ENCODE peak calls at places on chromosomes 6 and 20, in nine cellular contexts. One of them, this sample, is unnamed.

GRCh38 chr6:31580807-31581437 is 1.3 kb downstream of the LTB start:
- DNase-seq in ovary: peak
- DNase-seq in HCEC 1CT: peak
- DNase-seq in stimulated activated naive CD4-positive, alpha-beta T cell treated with Interleukin-2 at 50 U/mL for 16 hours: peak
- DNase-seq in NCI-H1436: peak
- DNase-seq in EH: peak
- DNase-seq in fibroblast of mammary gland: peak
- DNase-seq in H54: peak
- DNase-seq in activated CD8-positive, alpha-beta T cell treated with anti-CD3 and anti-CD28 coated beads for 36 hours: peak
- DNase-seq in this sample: peak

GRCh38 chr20:10432079-10432478 is 1.9 kb downstream of the MKKS start:
- DNase-seq in ovary: no peak
- DNase-seq in HCEC 1CT: peak
- DNase-seq in stimulated activated naive CD4-positive, alpha-beta T cell treated with Interleukin-2 at 50 U/mL for 16 hours: no peak
- DNase-seq in NCI-H1436: no peak
- DNase-seq in EH: peak
- DNase-seq in fibroblast of mammary gland: peak
- DNase-seq in H54: no peak
- DNase-seq in activated CD8-positive, alpha-beta T cell treated with anti-CD3 and anti-CD28 coated beads for 36 hours: no peak
- DNase-seq in this sample: no peak

GRCh38 chr6:26520088-26520839 is 17.9 kb upstream of the HMGN4 start:
- DNase-seq in ovary: peak
- DNase-seq in HCEC 1CT: no peak
- DNase-seq in stimulated activated naive CD4-positive, alpha-beta T cell treated with Interleukin-2 at 50 U/mL for 16 hours: no peak
- DNase-seq in NCI-H1436: no peak
- DNase-seq in EH: no peak
- DNase-seq in fibroblast of mammary gland: no peak
- DNase-seq in H54: no peak
- DNase-seq in activated CD8-positive, alpha-beta T cell treated with anti-CD3 and anti-CD28 coated beads for 36 hours: no peak
- DNase-seq in this sample: peak

GRCh38 chr20:32485126-32485769 is 99.9 kb downstream of the NOL4L start:
- DNase-seq in ovary: peak
- DNase-seq in HCEC 1CT: peak
- DNase-seq in stimulated activated naive CD4-positive, alpha-beta T cell treated with Interleukin-2 at 50 U/mL for 16 hours: peak
- DNase-seq in NCI-H1436: peak
- DNase-seq in EH: peak
- DNase-seq in fibroblast of mammary gland: peak
- DNase-seq in H54: peak
- DNase-seq in activated CD8-positive, alpha-beta T cell treated with anti-CD3 and anti-CD28 coated beads for 36 hours: peak
- DNase-seq in this sample: peak

GRCh38 chr6:166656269-166657206 is 29.5 kb upstream of the RPS6KA2 start:
- DNase-seq in ovary: peak
- DNase-seq in HCEC 1CT: no peak
- DNase-seq in stimulated activated naive CD4-positive, alpha-beta T cell treated with Interleukin-2 at 50 U/mL for 16 hours: no peak
- DNase-seq in NCI-H1436: no peak
- DNase-seq in EH: peak
- DNase-seq in fibroblast of mammary gland: peak
- DNase-seq in H54: no peak
- DNase-seq in activated CD8-positive, alpha-beta T cell treated with anti-CD3 and anti-CD28 coated beads for 36 hours: peak
- DNase-seq in this sample: no peak

GRCh38 chr6:168338777-168339176 is 19.2 kb upstream of the DACT2 start:
- DNase-seq in ovary: no peak
- DNase-seq in HCEC 1CT: no peak
- DNase-seq in stimulated activated naive CD4-positive, alpha-beta T cell treated with Interleukin-2 at 50 U/mL for 16 hours: no peak
- DNase-seq in NCI-H1436: no peak
- DNase-seq in EH: no peak
- DNase-seq in fibroblast of mammary gland: no peak
- DNase-seq in H54: no peak
- DNase-seq in activated CD8-positive, alpha-beta T cell treated with anti-CD3 and anti-CD28 coated beads for 36 hours: no peak
- DNase-seq in this sample: no peak

GRCh38 chr6:15510121-15510520 is 152.7 kb downstream of the DTNBP1 start:
- DNase-seq in ovary: no peak
- DNase-seq in HCEC 1CT: no peak
- DNase-seq in stimulated activated naive CD4-positive, alpha-beta T cell treated with Interleukin-2 at 50 U/mL for 16 hours: no peak
- DNase-seq in NCI-H1436: no peak
- DNase-seq in EH: no peak
- DNase-seq in fibroblast of mammary gland: no peak
- DNase-seq in H54: no peak
- DNase-seq in activated CD8-positive, alpha-beta T cell treated with anti-CD3 and anti-CD28 coated beads for 36 hours: no peak
- DNase-seq in this sample: no peak

GRCh38 chr6:138844203-138844602 is 48.3 kb downstream of the ECT2L start:
- DNase-seq in ovary: peak
- DNase-seq in HCEC 1CT: no peak
- DNase-seq in stimulated activated naive CD4-positive, alpha-beta T cell treated with Interleukin-2 at 50 U/mL for 16 hours: no peak
- DNase-seq in NCI-H1436: no peak
- DNase-seq in EH: peak
- DNase-seq in fibroblast of mammary gland: peak
- DNase-seq in H54: no peak
- DNase-seq in activated CD8-positive, alpha-beta T cell treated with anti-CD3 and anti-CD28 coated beads for 36 hours: no peak
- DNase-seq in this sample: peak

GRCh38 chr20:44714701-44715494 is at the start of gene CCN5:
- DNase-seq in ovary: peak
- DNase-seq in HCEC 1CT: peak
- DNase-seq in stimulated activated naive CD4-positive, alpha-beta T cell treated with Interleukin-2 at 50 U/mL for 16 hours: no peak
- DNase-seq in NCI-H1436: no peak
- DNase-seq in EH: peak
- DNase-seq in fibroblast of mammary gland: peak
- DNase-seq in H54: peak
- DNase-seq in activated CD8-positive, alpha-beta T cell treated with anti-CD3 and anti-CD28 coated beads for 36 hours: no peak
- DNase-seq in this sample: peak

GRCh38 chr6:142014515-142014914 is 118.2 kb upstream of the GJE1 start:
- DNase-seq in ovary: no peak
- DNase-seq in HCEC 1CT: peak
- DNase-seq in stimulated activated naive CD4-positive, alpha-beta T cell treated with Interleukin-2 at 50 U/mL for 16 hours: no peak
- DNase-seq in NCI-H1436: no peak
- DNase-seq in EH: peak
- DNase-seq in fibroblast of mammary gland: peak
- DNase-seq in H54: no peak
- DNase-seq in activated CD8-positive, alpha-beta T cell treated with anti-CD3 and anti-CD28 coated beads for 36 hours: no peak
- DNase-seq in this sample: peak

GRCh38 chr6:33426590-33427563 is 7.0 kb downstream of the SYNGAP1 start:
- DNase-seq in ovary: no peak
- DNase-seq in HCEC 1CT: no peak
- DNase-seq in stimulated activated naive CD4-positive, alpha-beta T cell treated with Interleukin-2 at 50 U/mL for 16 hours: peak
- DNase-seq in NCI-H1436: no peak
- DNase-seq in EH: no peak
- DNase-seq in fibroblast of mammary gland: no peak
- DNase-seq in H54: no peak
- DNase-seq in activated CD8-positive, alpha-beta T cell treated with anti-CD3 and anti-CD28 coated beads for 36 hours: peak
- DNase-seq in this sample: no peak

GRCh38 chr6:43809417-43810305 is 39.6 kb downstream of the VEGFA start:
- DNase-seq in ovary: no peak
- DNase-seq in HCEC 1CT: peak
- DNase-seq in stimulated activated naive CD4-positive, alpha-beta T cell treated with Interleukin-2 at 50 U/mL for 16 hours: no peak
- DNase-seq in NCI-H1436: peak
- DNase-seq in EH: peak
- DNase-seq in fibroblast of mammary gland: peak
- DNase-seq in H54: peak
- DNase-seq in activated CD8-positive, alpha-beta T cell treated with anti-CD3 and anti-CD28 coated beads for 36 hours: no peak
- DNase-seq in this sample: peak

GRCh38 chr6:135087403-135087802 is 32.8 kb upstream of the HBS1L start:
- DNase-seq in ovary: no peak
- DNase-seq in HCEC 1CT: no peak
- DNase-seq in stimulated activated naive CD4-positive, alpha-beta T cell treated with Interleukin-2 at 50 U/mL for 16 hours: no peak
- DNase-seq in NCI-H1436: no peak
- DNase-seq in EH: no peak
- DNase-seq in fibroblast of mammary gland: no peak
- DNase-seq in H54: no peak
- DNase-seq in activated CD8-positive, alpha-beta T cell treated with anti-CD3 and anti-CD28 coated beads for 36 hours: peak
- DNase-seq in this sample: no peak

GRCh38 chr6:44052419-44053011 is 74.7 kb downstream of the MRPL14 start:
- DNase-seq in ovary: no peak
- DNase-seq in HCEC 1CT: peak
- DNase-seq in stimulated activated naive CD4-positive, alpha-beta T cell treated with Interleukin-2 at 50 U/mL for 16 hours: no peak
- DNase-seq in NCI-H1436: no peak
- DNase-seq in EH: peak
- DNase-seq in fibroblast of mammary gland: peak
- DNase-seq in H54: no peak
- DNase-seq in activated CD8-positive, alpha-beta T cell treated with anti-CD3 and anti-CD28 coated beads for 36 hours: no peak
- DNase-seq in this sample: peak